ENCODE peak calls at places on chromosome 6, in six cellular contexts. One of them, this sample, is unnamed.

GRCh38 chr6:158316022-158316421 is 3.8 kb downstream of the TULP4 start:
- DNase-seq in D721Med: no peak
- DNase-seq in CD8-positive, alpha-beta T cell: no peak
- DNase-seq in kidney epithelial cell: no peak
- DNase-seq in fibroblast of lung: peak; percentile 55
- DNase-seq in endothelial cell of umbilical vein: peak; percentile 28
- DNase-seq in this sample: peak; percentile 56

GRCh38 chr6:7047966-7048365 is 59.8 kb upstream of the RREB1 start:
- DNase-seq in D721Med: no peak
- DNase-seq in CD8-positive, alpha-beta T cell: no peak
- DNase-seq in kidney epithelial cell: no peak
- DNase-seq in fibroblast of lung: no peak
- DNase-seq in endothelial cell of umbilical vein: no peak
- DNase-seq in this sample: no peak

GRCh38 chr6:134080171-134080795 is 27.9 kb upstream of the SLC2A12 start:
- DNase-seq in D721Med: no peak
- DNase-seq in CD8-positive, alpha-beta T cell: no peak
- DNase-seq in kidney epithelial cell: peak; percentile 35
- DNase-seq in fibroblast of lung: peak; percentile 67
- DNase-seq in endothelial cell of umbilical vein: no peak
- DNase-seq in this sample: no peak

GRCh38 chr6:36780517-36781210 is 58.6 kb downstream of the CPNE5 start:
- DNase-seq in D721Med: no peak
- DNase-seq in CD8-positive, alpha-beta T cell: no peak
- DNase-seq in kidney epithelial cell: no peak
- DNase-seq in fibroblast of lung: no peak
- DNase-seq in endothelial cell of umbilical vein: no peak
- DNase-seq in this sample: no peak

GRCh38 chr6:32194825-32195651 is 2.6 kb upstream of the GPSM3 start:
- DNase-seq in D721Med: no peak
- DNase-seq in CD8-positive, alpha-beta T cell: no peak
- DNase-seq in kidney epithelial cell: no peak
- DNase-seq in fibroblast of lung: peak; percentile 45
- DNase-seq in endothelial cell of umbilical vein: peak; percentile 67
- DNase-seq in this sample: peak; percentile 67

GRCh38 chr6:115854866-115855665 is 205.6 kb downstream of the FRK start:
- DNase-seq in D721Med: no peak
- DNase-seq in CD8-positive, alpha-beta T cell: no peak
- DNase-seq in kidney epithelial cell: no peak
- DNase-seq in fibroblast of lung: no peak
- DNase-seq in endothelial cell of umbilical vein: no peak
- DNase-seq in this sample: no peak

GRCh38 chr6:20447581-20448132 is 46.0 kb downstream of the E2F3 start:
- DNase-seq in D721Med: no peak
- DNase-seq in CD8-positive, alpha-beta T cell: no peak
- DNase-seq in kidney epithelial cell: no peak
- DNase-seq in fibroblast of lung: no peak
- DNase-seq in endothelial cell of umbilical vein: no peak
- DNase-seq in this sample: no peak

GRCh38 chr6:21801786-21802610 is 208.4 kb downstream of the SOX4 start:
- DNase-seq in D721Med: no peak
- DNase-seq in CD8-positive, alpha-beta T cell: no peak
- DNase-seq in kidney epithelial cell: no peak
- DNase-seq in fibroblast of lung: no peak
- DNase-seq in endothelial cell of umbilical vein: no peak
- DNase-seq in this sample: no peak

GRCh38 chr6:3744211-3744900 is 7.2 kb downstream of the PXDC1 start:
- DNase-seq in D721Med: no peak
- DNase-seq in CD8-positive, alpha-beta T cell: no peak
- DNase-seq in kidney epithelial cell: no peak
- DNase-seq in fibroblast of lung: peak; percentile 29
- DNase-seq in endothelial cell of umbilical vein: peak; percentile 42
- DNase-seq in this sample: no peak

GRCh38 chr6:12289655-12290489 is at the start of gene EDN1:
- DNase-seq in D721Med: no peak
- DNase-seq in CD8-positive, alpha-beta T cell: peak; percentile 39
- DNase-seq in kidney epithelial cell: no peak
- DNase-seq in fibroblast of lung: peak; percentile 88
- DNase-seq in endothelial cell of umbilical vein: peak; percentile 100
- DNase-seq in this sample: peak; percentile 87

GRCh38 chr6:139256087-139256486 is 35.7 kb downstream of the TXLNB start:
- DNase-seq in D721Med: no peak
- DNase-seq in CD8-positive, alpha-beta T cell: no peak
- DNase-seq in kidney epithelial cell: no peak
- DNase-seq in fibroblast of lung: peak; percentile 92
- DNase-seq in endothelial cell of umbilical vein: no peak
- DNase-seq in this sample: peak; percentile 91

GRCh38 chr6:135904666-135905065 is 53.2 kb downstream of the PDE7B start:
- DNase-seq in D721Med: no peak
- DNase-seq in CD8-positive, alpha-beta T cell: no peak
- DNase-seq in kidney epithelial cell: no peak
- DNase-seq in fibroblast of lung: peak; percentile 79
- DNase-seq in endothelial cell of umbilical vein: no peak
- DNase-seq in this sample: peak; percentile 42

GRCh38 chr6:138465007-138465645 is 34.2 kb downstream of the NHSL1 start:
- DNase-seq in D721Med: no peak
- DNase-seq in CD8-positive, alpha-beta T cell: no peak
- DNase-seq in kidney epithelial cell: peak; percentile 97
- DNase-seq in fibroblast of lung: peak; percentile 99
- DNase-seq in endothelial cell of umbilical vein: peak; percentile 78
- DNase-seq in this sample: peak; percentile 97

GRCh38 chr6:152185158-152185574 is 377.7 kb downstream of the ESR1 start:
- DNase-seq in D721Med: no peak
- DNase-seq in CD8-positive, alpha-beta T cell: no peak
- DNase-seq in kidney epithelial cell: no peak
- DNase-seq in fibroblast of lung: no peak
- DNase-seq in endothelial cell of umbilical vein: no peak
- DNase-seq in this sample: no peak

GRCh38 chr6:77026341-77026740 is 436.9 kb downstream of the HTR1B start:
- DNase-seq in D721Med: no peak
- DNase-seq in CD8-positive, alpha-beta T cell: no peak
- DNase-seq in kidney epithelial cell: no peak
- DNase-seq in fibroblast of lung: no peak
- DNase-seq in endothelial cell of umbilical vein: no peak
- DNase-seq in this sample: no peak

GRCh38 chr6:161035981-161036263 is 44.4 kb downstream of the MAP3K4 start:
- DNase-seq in D721Med: no peak
- DNase-seq in CD8-positive, alpha-beta T cell: no peak
- DNase-seq in kidney epithelial cell: no peak
- DNase-seq in fibroblast of lung: no peak
- DNase-seq in endothelial cell of umbilical vein: no peak
- DNase-seq in this sample: no peak

GRCh38 chr6:1485678-1486077 is 96.3 kb downstream of the FOXF2 start:
- DNase-seq in D721Med: no peak
- DNase-seq in CD8-positive, alpha-beta T cell: no peak
- DNase-seq in kidney epithelial cell: peak; percentile 82
- DNase-seq in fibroblast of lung: peak; percentile 88
- DNase-seq in endothelial cell of umbilical vein: peak; percentile 52
- DNase-seq in this sample: peak; percentile 85

GRCh38 chr6:148842631-148843030 is 95.8 kb downstream of the UST start:
- DNase-seq in D721Med: no peak
- DNase-seq in CD8-positive, alpha-beta T cell: no peak
- DNase-seq in kidney epithelial cell: no peak
- DNase-seq in fibroblast of lung: no peak
- DNase-seq in endothelial cell of umbilical vein: no peak
- DNase-seq in this sample: no peak

GRCh38 chr6:127481628-127482027 is 22.4 kb upstream of the KIAA0408 start:
- DNase-seq in D721Med: no peak
- DNase-seq in CD8-positive, alpha-beta T cell: no peak
- DNase-seq in kidney epithelial cell: peak; percentile 73
- DNase-seq in fibroblast of lung: peak; percentile 85
- DNase-seq in endothelial cell of umbilical vein: peak; percentile 69
- DNase-seq in this sample: peak; percentile 75

GRCh38 chr6:102981631-102982030 is 1588.1 kb downstream of the GRIK2 start:
- DNase-seq in D721Med: no peak
- DNase-seq in CD8-positive, alpha-beta T cell: no peak
- DNase-seq in kidney epithelial cell: no peak
- DNase-seq in fibroblast of lung: no peak
- DNase-seq in endothelial cell of umbilical vein: no peak
- DNase-seq in this sample: no peak

GRCh38 chr6:113539202-113539601 is 317.9 kb upstream of the MARCKS start:
- DNase-seq in D721Med: no peak
- DNase-seq in CD8-positive, alpha-beta T cell: no peak
- DNase-seq in kidney epithelial cell: no peak
- DNase-seq in fibroblast of lung: peak; percentile 45
- DNase-seq in endothelial cell of umbilical vein: no peak
- DNase-seq in this sample: peak; percentile 20

GRCh38 chr6:164247106-164247505 is 832.6 kb downstream of the QKI start:
- DNase-seq in D721Med: no peak
- DNase-seq in CD8-positive, alpha-beta T cell: no peak
- DNase-seq in kidney epithelial cell: no peak
- DNase-seq in fibroblast of lung: peak; percentile 69
- DNase-seq in endothelial cell of umbilical vein: no peak
- DNase-seq in this sample: peak; percentile 64

GRCh38 chr6:30258204-30258603 is 45.0 kb upstream of the TRIM26 start:
- DNase-seq in D721Med: no peak
- DNase-seq in CD8-positive, alpha-beta T cell: no peak
- DNase-seq in kidney epithelial cell: no peak
- DNase-seq in fibroblast of lung: no peak
- DNase-seq in endothelial cell of umbilical vein: no peak
- DNase-seq in this sample: no peak

GRCh38 chr6:33815854-33816253 is 12.1 kb upstream of the MLN start:
- DNase-seq in D721Med: peak; percentile 74
- DNase-seq in CD8-positive, alpha-beta T cell: no peak
- DNase-seq in kidney epithelial cell: no peak
- DNase-seq in fibroblast of lung: peak; percentile 11
- DNase-seq in endothelial cell of umbilical vein: peak; percentile 24
- DNase-seq in this sample: no peak

GRCh38 chr6:140956567-140957306 is 1176.0 kb upstream of the GJE1 start:
- DNase-seq in D721Med: no peak
- DNase-seq in CD8-positive, alpha-beta T cell: no peak
- DNase-seq in kidney epithelial cell: no peak
- DNase-seq in fibroblast of lung: peak; percentile 17
- DNase-seq in endothelial cell of umbilical vein: no peak
- DNase-seq in this sample: peak; percentile 12

GRCh38 chr6:118646977-118647376 is 4.4 kb downstream of the CEP85L start:
- DNase-seq in D721Med: no peak
- DNase-seq in CD8-positive, alpha-beta T cell: no peak
- DNase-seq in kidney epithelial cell: no peak
- DNase-seq in fibroblast of lung: no peak
- DNase-seq in endothelial cell of umbilical vein: no peak
- DNase-seq in this sample: no peak

GRCh38 chr6:7201732-7202541 is 94.2 kb downstream of the RREB1 start:
- DNase-seq in D721Med: no peak
- DNase-seq in CD8-positive, alpha-beta T cell: no peak
- DNase-seq in kidney epithelial cell: no peak
- DNase-seq in fibroblast of lung: no peak
- DNase-seq in endothelial cell of umbilical vein: no peak
- DNase-seq in this sample: no peak

GRCh38 chr6:14316911-14317535 is 199.5 kb downstream of the CD83 start:
- DNase-seq in D721Med: no peak
- DNase-seq in CD8-positive, alpha-beta T cell: peak; percentile 7
- DNase-seq in kidney epithelial cell: no peak
- DNase-seq in fibroblast of lung: no peak
- DNase-seq in endothelial cell of umbilical vein: no peak
- DNase-seq in this sample: no peak
- TF ChIP-seq CTCF in D721Med: peak; percentile 25
- TF ChIP-seq CTCF in CD8-positive, alpha-beta T cell: no peak
- TF ChIP-seq CTCF in kidney epithelial cell: peak; percentile 18
- TF ChIP-seq CTCF in fibroblast of lung: no peak
- TF ChIP-seq CTCF in endothelial cell of umbilical vein: no peak
- TF ChIP-seq CTCF in this sample: peak; percentile 22

GRCh38 chr6:28104392-28105250 is 19.8 kb upstream of the ZSCAN16 start:
- DNase-seq in D721Med: peak; percentile 79
- DNase-seq in CD8-positive, alpha-beta T cell: peak; percentile 86
- DNase-seq in kidney epithelial cell: no peak
- DNase-seq in fibroblast of lung: peak; percentile 77
- DNase-seq in endothelial cell of umbilical vein: peak; percentile 72
- DNase-seq in this sample: peak; percentile 79
- TF ChIP-seq CTCF in D721Med: peak; percentile 31
- TF ChIP-seq CTCF in CD8-positive, alpha-beta T cell: peak; percentile 60
- TF ChIP-seq CTCF in kidney epithelial cell: peak; percentile 71
- TF ChIP-seq CTCF in fibroblast of lung: peak; percentile 64
- TF ChIP-seq CTCF in endothelial cell of umbilical vein: peak; percentile 55
- TF ChIP-seq CTCF in this sample: peak; percentile 69

DNA sequence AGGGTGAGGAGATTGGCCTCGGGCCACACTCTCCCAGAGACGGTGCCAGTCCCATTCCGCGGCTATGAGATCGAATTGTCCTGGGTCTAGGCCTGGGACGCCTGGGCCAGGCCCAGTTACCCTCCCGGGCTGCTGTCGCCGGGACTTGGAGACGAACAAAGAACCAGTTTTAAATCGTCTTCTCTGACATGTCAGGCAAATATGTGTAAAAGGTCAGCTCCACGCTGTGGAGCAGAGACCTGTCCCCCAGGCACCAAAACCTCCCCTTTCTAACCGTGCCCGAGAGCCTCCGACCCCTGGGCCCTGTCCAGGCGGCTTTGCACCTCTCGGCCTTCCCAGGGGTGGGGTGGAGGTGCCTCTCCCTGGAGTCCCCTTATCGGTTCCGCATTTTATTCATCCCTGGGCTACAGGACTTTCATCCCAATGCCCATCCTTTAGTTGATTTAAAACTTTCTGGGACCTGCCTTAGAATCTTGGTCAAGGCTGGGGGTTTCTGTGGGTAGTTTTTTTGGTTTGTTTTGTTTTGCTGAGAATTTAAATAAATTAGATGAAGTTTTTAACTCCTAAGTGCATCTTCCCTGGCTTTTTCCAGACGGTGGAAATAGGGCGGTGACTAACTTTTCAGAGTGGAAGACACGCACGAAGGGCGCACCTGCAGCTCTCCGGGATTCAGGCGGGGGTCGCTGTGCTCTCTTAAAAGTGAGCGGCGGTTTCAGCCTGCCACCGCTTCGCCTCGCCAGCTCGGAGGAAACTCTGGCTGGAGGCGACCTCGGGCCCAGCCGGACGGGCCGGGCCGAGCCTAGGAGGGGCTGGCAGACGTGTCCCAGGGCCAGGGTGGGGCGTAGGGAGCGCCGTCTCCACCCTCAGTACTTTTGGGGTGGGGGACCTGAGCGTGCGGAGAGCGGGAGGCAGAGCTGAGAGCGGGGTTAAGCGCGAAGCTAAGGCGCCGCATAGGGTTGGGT is 6.0 kb upstream of the TFAP2A start:
- DNase-seq in D721Med: no peak
- DNase-seq in CD8-positive, alpha-beta T cell: no peak
- DNase-seq in kidney epithelial cell: no peak
- DNase-seq in fibroblast of lung: no peak
- DNase-seq in endothelial cell of umbilical vein: no peak
- DNase-seq in this sample: no peak
- TF ChIP-seq CTCF in D721Med: no peak
- TF ChIP-seq CTCF in CD8-positive, alpha-beta T cell: no peak
- TF ChIP-seq CTCF in kidney epithelial cell: peak; percentile 60
- TF ChIP-seq CTCF in fibroblast of lung: no peak
- TF ChIP-seq CTCF in endothelial cell of umbilical vein: no peak
- TF ChIP-seq CTCF in this sample: peak; percentile 13

DNA sequence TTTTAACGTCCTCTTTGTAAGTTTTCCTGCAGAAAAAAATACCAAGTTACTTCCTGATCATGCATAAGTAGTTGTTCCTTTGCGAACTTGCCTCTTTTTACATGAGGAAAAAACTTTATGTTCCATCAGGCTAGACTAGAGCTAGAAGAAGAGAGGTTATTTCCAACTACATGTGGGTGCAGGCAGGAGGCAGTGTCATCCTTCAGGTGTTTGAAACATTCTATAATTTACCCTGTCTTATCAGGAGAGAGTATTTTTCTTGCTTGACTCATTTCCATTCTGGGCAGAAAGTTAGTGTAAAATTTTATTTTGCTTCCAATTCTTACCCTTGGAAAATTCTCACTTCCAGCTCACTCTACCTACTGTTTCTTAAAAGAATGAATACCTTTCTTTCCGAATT is 28.5 kb upstream of the EPHA7 start:
- DNase-seq in D721Med: no peak
- DNase-seq in CD8-positive, alpha-beta T cell: no peak
- DNase-seq in kidney epithelial cell: no peak
- DNase-seq in fibroblast of lung: no peak
- DNase-seq in endothelial cell of umbilical vein: no peak
- DNase-seq in this sample: no peak
- TF ChIP-seq CTCF in D721Med: peak; percentile 34
- TF ChIP-seq CTCF in CD8-positive, alpha-beta T cell: no peak
- TF ChIP-seq CTCF in kidney epithelial cell: peak; percentile 51
- TF ChIP-seq CTCF in fibroblast of lung: no peak
- TF ChIP-seq CTCF in endothelial cell of umbilical vein: no peak
- TF ChIP-seq CTCF in this sample: peak; percentile 11